ENCODE peak calls at places on chromosomes 12 and 14, in five cellular contexts. U is tibial nerve, T is breast epithelium, K is suprapubic skin, N is stomach. W is an unnamed sample.

GRCh38 chr12:117058442-117059072 is 40.7 kb downstream of the TESC start:
- DNase-seq in K (no peak), U (no peak), T (no peak), N (no peak), W (no peak)

GRCh38 chr12:124456652-124457152 is 110.7 kb downstream of the NCOR2 start:
- DNase-seq in U (no peak), K (no peak), T (no peak), N (no peak), W (no peak)

GRCh38 chr12:52042706-52043385 is 8.4 kb upstream of the NR4A1 start:
- DNase-seq in K (no peak), U (no peak), N (no peak), T (no peak), W (no peak)

GRCh38 chr14:30450620-30451019 is 108.3 kb upstream of the G2E3 start:
- DNase-seq in U (no peak), T (no peak), K (no peak), N (no peak), W (no peak)

GRCh38 chr14:89386214-89386886 is 30.7 kb downstream of the FOXN3 start:
- DNase-seq in N (no peak), T (no peak), K (no peak), U (no peak), W (no peak)

GRCh38 chr14:35342160-35343010 is 50.2 kb downstream of the PSMA6 start:
- DNase-seq in T (peak; percentile 61), U (no peak), N (peak; percentile 65), K (no peak), W (no peak)

GRCh38 chr14:100728962-100729361 is 2.3 kb downstream of the DLK1 start:
- DNase-seq in U (no peak), N (no peak), T (no peak), K (no peak), W (no peak)

GRCh38 chr14:47899685-47900084 is 224.3 kb upstream of the MDGA2 start:
- DNase-seq in U (no peak), K (no peak), T (no peak), N (no peak), W (no peak)

GRCh38 chr14:95498622-95499353 is 17.7 kb downstream of the SYNE3 start:
- DNase-seq in U (no peak), N (no peak), T (no peak), K (no peak), W (peak; percentile 73)

GRCh38 chr12:47068539-47068938 is 10.9 kb upstream of the PCED1B start:
- DNase-seq in N (no peak), U (no peak), T (no peak), K (no peak), W (no peak)

GRCh38 chr14:93207468-93208308 is 632 bp downstream of the UBR7 start:
- DNase-seq in K (no peak), U (peak; percentile 18), T (no peak), N (peak; percentile 40), W (peak; percentile 65)

GRCh38 chr12:112974904-112975303 is 3.4 kb upstream of the OAS2 start:
- DNase-seq in K (no peak), T (no peak), N (no peak), U (no peak), W (no peak)

GRCh38 chr12:57489157-57489641 is 1.3 kb downstream of the MARS1 start:
- DNase-seq in T (no peak), U (no peak), N (no peak), K (no peak), W (no peak)

GRCh38 chr14:90301580-90302181 is 30.1 kb downstream of the NRDE2 start:
- DNase-seq in N (no peak), T (no peak), K (no peak), U (no peak), W (peak; percentile 25)

GRCh38 chr12:30989754-30990153 is 63.2 kb downstream of the TSPAN11 start:
- DNase-seq in N (no peak), K (no peak), T (no peak), U (no peak), W (no peak)

GRCh38 chr14:96038920-96039632 is at the start of gene C14orf132:
- DNase-seq in K (no peak), T (no peak), U (peak; percentile 59), N (peak; percentile 58), W (peak; percentile 86)

GRCh38 chr14:92582706-92583452 is 69.3 kb downstream of the RIN3 start:
- DNase-seq in U (no peak), N (no peak), K (no peak), T (no peak), W (no peak)

GRCh38 chr12:42474391-42474790 is 115.2 kb downstream of the PRICKLE1 start:
- DNase-seq in N (no peak), U (no peak), T (no peak), K (no peak), W (no peak)

GRCh38 chr14:103765526-103765925 is 49.9 kb downstream of the ZFYVE21 start:
- DNase-seq in T (no peak), K (no peak), U (no peak), N (no peak), W (no peak)

GRCh38 chr12:66663605-66664004 is 15.3 kb downstream of the GRIP1 start:
- DNase-seq in U (no peak), K (no peak), N (no peak), T (no peak), W (no peak)

GRCh38 chr12:74586251-74586650 is 48.6 kb downstream of the ATXN7L3B start:
- DNase-seq in U (no peak), T (no peak), N (no peak), K (no peak), W (no peak)

GRCh38 chr12:109715310-109716091 is 1.9 kb downstream of the FAM222A start:
- DNase-seq in K (no peak), U (no peak), N (peak; percentile 46), T (no peak), W (no peak)

DNA sequence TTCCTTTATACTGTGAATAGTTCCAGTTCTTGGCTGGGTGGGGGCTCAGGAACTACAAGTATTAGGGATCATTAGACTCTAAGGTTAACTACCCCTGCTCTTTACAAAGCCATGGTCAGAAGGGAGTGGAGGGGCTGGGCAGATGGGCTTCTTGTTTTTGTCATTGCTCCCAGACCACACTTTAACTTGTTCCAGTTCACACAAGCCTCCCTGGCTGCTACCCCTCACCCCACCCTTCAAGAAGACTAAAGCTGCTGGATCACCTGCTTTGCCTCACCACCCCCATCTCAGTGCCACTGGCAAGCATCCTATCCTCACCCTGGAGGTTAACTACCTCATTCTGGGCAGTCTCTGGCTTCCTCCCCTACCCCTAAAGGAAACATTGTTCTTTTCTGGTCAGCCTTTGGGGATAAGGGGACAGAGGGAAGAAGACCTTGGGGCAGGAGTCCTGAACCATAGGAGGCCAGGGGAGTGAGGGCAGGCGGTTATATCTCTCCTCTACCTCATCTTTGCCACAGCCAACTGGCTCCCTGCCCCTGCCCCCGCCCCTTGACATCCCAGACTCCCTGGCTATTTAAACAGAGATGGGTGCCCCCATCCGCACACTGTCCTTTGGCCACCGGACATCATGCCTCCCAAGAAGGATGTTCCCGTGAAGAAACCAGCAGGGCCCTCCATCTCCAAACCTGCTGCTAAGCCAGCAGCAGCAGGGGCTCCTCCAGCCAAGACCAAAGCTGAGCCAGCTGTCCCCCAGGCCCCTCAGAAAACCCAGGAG is 1.1 kb downstream of the MYL6B start:
- DNase-seq in T (no peak), K (no peak), U (no peak), N (no peak), W (no peak)
- TF ChIP-seq POLR2A in T (no peak), K (no peak), U (no peak), N (no peak), W (no peak)

GRCh38 chr14:36834293-36834692 is 172.6 kb downstream of the PAX9 start:
- DNase-seq in K (no peak), N (no peak), U (no peak), T (no peak), W (no peak)

GRCh38 chr14:36829547-36829946 is 167.9 kb downstream of the PAX9 start:
- DNase-seq in N (no peak), K (no peak), U (no peak), T (no peak), W (no peak)

DNA sequence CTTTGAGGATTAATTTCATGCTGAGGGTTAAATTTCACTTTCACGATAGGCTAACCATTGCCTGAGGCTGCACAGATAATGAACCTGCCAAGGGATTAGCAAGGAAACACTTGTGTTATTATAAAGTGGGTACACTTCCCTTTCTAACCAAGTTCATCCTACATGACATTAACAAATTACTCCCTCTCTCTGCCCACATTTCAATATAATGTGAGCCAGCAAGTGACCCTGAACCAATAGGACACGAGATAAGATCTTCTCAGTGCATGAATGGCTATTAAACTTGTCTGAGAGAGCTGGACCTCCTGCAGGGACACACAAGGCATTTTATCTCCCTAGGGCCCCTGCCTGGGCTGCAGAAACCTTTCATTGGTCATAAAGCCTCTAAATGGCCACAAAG is 173.5 kb downstream of the PAX9 start:
- DNase-seq in K (no peak), U (no peak), T (no peak), N (no peak), W (no peak)
- H3K4me1 ChIP-seq in K (no peaks in the 10 kb centered on the region), U (no peaks in the 10 kb centered on the region), T (no peaks in the 10 kb centered on the region), N (no peaks in the 10 kb centered on the region), W (no peaks in the 10 kb centered on the region)

DNA sequence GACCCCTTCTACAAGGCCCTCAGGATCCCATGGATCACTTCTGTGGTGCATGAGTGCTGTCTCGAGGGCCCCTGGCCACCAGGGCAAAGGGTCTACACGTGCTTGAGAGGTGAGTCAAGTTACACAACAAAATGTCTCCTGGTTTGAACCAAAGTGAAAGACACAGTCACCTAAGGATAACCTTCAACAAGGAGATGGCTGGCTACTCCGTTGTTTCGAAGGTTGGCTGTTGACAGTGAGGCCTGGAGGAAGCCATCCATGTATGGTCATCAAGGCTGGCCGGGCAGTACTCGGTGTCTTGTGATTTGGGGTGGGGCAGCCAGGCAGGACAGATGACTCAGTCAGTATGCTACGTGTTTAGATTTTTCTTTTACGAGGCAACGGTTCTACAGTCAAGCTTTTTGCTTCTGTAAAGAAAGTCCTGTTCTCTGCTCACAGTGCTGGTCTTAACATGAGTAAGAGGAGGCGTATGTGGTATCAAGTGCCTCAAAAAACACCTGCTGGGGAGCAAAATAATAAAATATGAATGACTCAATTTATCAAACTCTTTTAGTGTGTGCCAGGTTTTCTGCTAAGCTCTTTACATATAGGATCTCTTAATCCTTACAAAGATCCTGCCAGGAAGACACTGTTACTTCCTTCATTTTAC is 18.0 kb upstream of the NT5DC3 start:
- DNase-seq in N (peak; percentile 42), T (no peak), K (no peak), U (no peak), W (no peak)
- TF ChIP-seq POLR2A in N (no peak), T (no peak), K (no peak), U (no peak), W (no peak)

GRCh38 chr12:4277205-4277543 is 3.6 kb downstream of the CCND2 start:
- DNase-seq in K (no peak), N (no peak), U (no peak), T (no peak), W (no peak)

GRCh38 chr12:4274960-4275868 is 1.7 kb downstream of the CCND2 start:
- DNase-seq in N (no peak), T (no peak), U (no peak), K (no peak), W (no peak)

GRCh38 chr12:4275869-4276253 is 2.3 kb downstream of the CCND2 start:
- DNase-seq in K (no peak), N (no peak), U (no peak), T (no peak), W (no peak)

GRCh38 chr12:4277856-4278581 is 4.5 kb downstream of the CCND2 start:
- DNase-seq in N (no peak), T (no peak), U (no peak), K (no peak), W (no peak)

GRCh38 chr12:4276524-4277204 is 3.1 kb downstream of the CCND2 start:
- DNase-seq in T (no peak), K (peak; percentile 91), U (peak; percentile 57), N (peak; percentile 77), W (peak; percentile 82)
- H3K4me1 ChIP-seq in T (no peaks in the 10 kb centered on the region), K (peaks cover 75% of the 10 kb centered on the region), U (no peaks in the 10 kb centered on the region), N (peaks cover 26% of the 10 kb centered on the region), W (peaks cover 30% of the 10 kb centered on the region)

W was measured in right lobe of liver.